ENCODE peak calls at places on chromosome 15, in nine cellular contexts. H is sciatic nerve, Y is activated T-helper 1 cell treated with Interleukin-2 at 50 U/mL for 16 hours, I is skeletal muscle cell, J is fibroblast of lung, B is amniotic epithelial cell, C is COR-L47, M is cardiac fibroblast, K is GM23248. E is an unnamed sample.

GRCh38 chr15:63815211-63815610 is 18.5 kb downstream of the HERC1 start:
- DNase-seq in H (no peak), Y (no peak), I (no peak), J (no peak), B (no peak), C (no peak), M (no peak), K (no peak), E (no peak)

GRCh38 chr15:58523634-58524033 is 91.8 kb downstream of the LIPC start:
- DNase-seq in H (no peak), Y (no peak), I (no peak), J (no peak), B (no peak), C (no peak), M (no peak), K (no peak), E (no peak)

GRCh38 chr15:74227968-74228722 is 8.0 kb upstream of the CCDC33 start:
- DNase-seq in H (no peak), Y (no peak), I (no peak), J (no peak), B (no peak), C (peak; percentile 72), M (peak; percentile 71), K (no peak), E (no peak)

GRCh38 chr15:42704492-42704926 is 32.4 kb downstream of the CDAN1 start:
- DNase-seq in H (no peak), Y (peak; percentile 21), I (no peak), J (peak; percentile 53), B (peak; percentile 65), C (peak; percentile 69), M (peak; percentile 79), K (peak; percentile 83), E (peak; percentile 81)

GRCh38 chr15:64761156-64761555 is 14.2 kb downstream of the RBPMS2 start:
- DNase-seq in H (no peak), Y (no peak), I (no peak), J (no peak), B (no peak), C (no peak), M (no peak), K (no peak), E (no peak)

GRCh38 chr15:36632196-36632595 is 52.8 kb downstream of the CDIN1 start:
- DNase-seq in H (no peak), Y (no peak), I (peak; percentile 12), J (peak; percentile 76), B (peak; percentile 61), C (no peak), M (peak; percentile 34), K (peak; percentile 78), E (peak; percentile 75)

GRCh38 chr15:40768492-40769309 is 1.1 kb upstream of the C15orf62 start:
- DNase-seq in H (no peak), Y (no peak), I (no peak), J (no peak), B (no peak), C (no peak), M (no peak), K (no peak), E (no peak)

GRCh38 chr15:30921781-30922371 is 18.2 kb downstream of the FAN1 start:
- DNase-seq in H (no peak), Y (no peak), I (peak; percentile 39), J (peak; percentile 36), B (peak; percentile 51), C (no peak), M (peak; percentile 19), K (no peak), E (no peak)

GRCh38 chr15:35349916-35350315 is 196.0 kb downstream of the DPH6 start:
- DNase-seq in H (no peak), Y (no peak), I (no peak), J (no peak), B (no peak), C (no peak), M (no peak), K (no peak), E (no peak)

GRCh38 chr15:62618432-62618831 is 424.1 kb upstream of the TPM1 start:
- DNase-seq in H (no peak), Y (no peak), I (no peak), J (peak; percentile 93), B (peak; percentile 62), C (no peak), M (peak; percentile 49), K (peak; percentile 94), E (peak; percentile 77)

GRCh38 chr15:66573719-66574641 is 8.2 kb upstream of the LCTL start:
- DNase-seq in H (no peak), Y (no peak), I (no peak), J (peak; percentile 85), B (no peak), C (no peak), M (peak; percentile 73), K (peak; percentile 82), E (peak; percentile 88)

GRCh38 chr15:78340243-78341056 is at the start of gene CRABP1:
- DNase-seq in H (no peak), Y (no peak), I (no peak), J (no peak), B (no peak), C (peak; percentile 58), M (no peak), K (no peak), E (no peak)

GRCh38 chr15:26729030-26729429 is 43.8 kb downstream of the GABRB3 start:
- DNase-seq in H (no peak), Y (no peak), I (no peak), J (no peak), B (no peak), C (no peak), M (no peak), K (no peak), E (no peak)

GRCh38 chr15:77516076-77516475 is 95.4 kb downstream of the HMG20A start:
- DNase-seq in H (peak; percentile 6), Y (no peak), I (no peak), J (peak; percentile 33), B (no peak), C (no peak), M (no peak), K (peak; percentile 63), E (no peak)

GRCh38 chr15:80989110-80989517 is 505 bp downstream of the MESD start:
- DNase-seq in H (no peak), Y (no peak), I (no peak), J (no peak), B (no peak), C (no peak), M (no peak), K (no peak), E (no peak)

GRCh38 chr15:40190591-40190990 is 29.7 kb downstream of the BUB1B start:
- DNase-seq in H (no peak), Y (no peak), I (peak; percentile 45), J (peak; percentile 75), B (peak; percentile 83), C (no peak), M (peak; percentile 75), K (peak; percentile 79), E (peak; percentile 42)

E was measured in GM03348.